ENCODE peak calls at places on chromosome 3, in four cellular contexts. P, Q, V and G are unnamed samples.

GRCh38 chr3:149575213-149575961 is 82.4 kb downstream of the WWTR1 start:
- DNase-seq in P (peak), Q (no peak), V (peak), G (peak)

GRCh38 chr3:112672716-112673506 is 32.0 kb upstream of the CCDC80 start:
- DNase-seq in V (no peak), Q (no peak), P (no peak), G (no peak)

GRCh38 chr3:49600781-49601180 is 46.5 kb downstream of the BSN start:
- DNase-seq in Q (no peak), P (no peak), V (no peak), G (peak)

GRCh38 chr3:74343391-74343790 is 271.1 kb downstream of the CNTN3 start:
- DNase-seq in Q (no peak), V (no peak), P (no peak), G (no peak)

GRCh38 chr3:13276438-13277129 is 143.5 kb downstream of the NUP210 start:
- DNase-seq in Q (no peak), P (no peak), V (peak), G (no peak)

GRCh38 chr3:79380581-79380980 is 387.2 kb downstream of the ROBO1 start:
- DNase-seq in Q (no peak), P (peak), V (no peak), G (peak)

GRCh38 chr3:123271466-123272159 is 69.9 kb downstream of the SEC22A start:
- DNase-seq in V (no peak), Q (no peak), P (no peak), G (no peak)

GRCh38 chr3:184361532-184361931 is at the start of the genes CLCN2 and POLR2H:
- DNase-seq in P (no peak), Q (peak), V (peak), G (peak)

GRCh38 chr3:160081958-160082533 is 93.4 kb downstream of the IL12A start:
- DNase-seq in P (no peak), V (no peak), Q (no peak), G (no peak)

GRCh38 chr3:69121950-69122349 is 445 bp downstream of the LMOD3 start:
- DNase-seq in Q (no peak), P (no peak), V (peak), G (no peak)

GRCh38 chr3:115085197-115085865 is 61.8 kb downstream of the ZBTB20 start:
- DNase-seq in Q (no peak), P (peak), V (no peak), G (no peak)

GRCh38 chr3:181793006-181793405 is 81.3 kb downstream of the SOX2 start:
- DNase-seq in V (no peak), Q (no peak), P (no peak), G (no peak)

GRCh38 chr3:184349563-184350470 is 11.6 kb downstream of the CLCN2 start:
- DNase-seq in P (no peak), Q (no peak), V (peak), G (no peak)

GRCh38 chr3:73192036-73192738 is 130.7 kb downstream of the EBLN2 start:
- DNase-seq in P (no peak), V (no peak), Q (no peak), G (peak)

GRCh38 chr3:58799271-58799670 is 132.7 kb upstream of the FAM3D start:
- DNase-seq in V (no peak), P (no peak), Q (no peak), G (no peak)

GRCh38 chr3:23875326-23875725 is 41.5 kb downstream of the NKIRAS1 start:
- DNase-seq in P (no peak), Q (no peak), V (no peak), G (no peak)

GRCh38 chr3:56677286-56677685 is 5.8 kb downstream of the TASOR start:
- DNase-seq in V (no peak), Q (no peak), P (no peak), G (no peak)

GRCh38 chr3:194711286-194711685 is 25.6 kb downstream of the FAM43A start:
- DNase-seq in Q (no peak), V (no peak), P (peak), G (no peak)

GRCh38 chr3:135352213-135352612 is 557.2 kb downstream of the EPHB1 start:
- DNase-seq in Q (no peak), V (no peak), P (no peak), G (no peak)

GRCh38 chr3:24963762-24964625 is 464.1 kb upstream of the RARB start:
- DNase-seq in V (no peak), P (peak), Q (no peak), G (peak)

GRCh38 chr3:107263269-107264021 is 113.8 kb upstream of the CCDC54 start:
- DNase-seq in V (no peak), P (peak), Q (no peak), G (no peak)

DNA sequence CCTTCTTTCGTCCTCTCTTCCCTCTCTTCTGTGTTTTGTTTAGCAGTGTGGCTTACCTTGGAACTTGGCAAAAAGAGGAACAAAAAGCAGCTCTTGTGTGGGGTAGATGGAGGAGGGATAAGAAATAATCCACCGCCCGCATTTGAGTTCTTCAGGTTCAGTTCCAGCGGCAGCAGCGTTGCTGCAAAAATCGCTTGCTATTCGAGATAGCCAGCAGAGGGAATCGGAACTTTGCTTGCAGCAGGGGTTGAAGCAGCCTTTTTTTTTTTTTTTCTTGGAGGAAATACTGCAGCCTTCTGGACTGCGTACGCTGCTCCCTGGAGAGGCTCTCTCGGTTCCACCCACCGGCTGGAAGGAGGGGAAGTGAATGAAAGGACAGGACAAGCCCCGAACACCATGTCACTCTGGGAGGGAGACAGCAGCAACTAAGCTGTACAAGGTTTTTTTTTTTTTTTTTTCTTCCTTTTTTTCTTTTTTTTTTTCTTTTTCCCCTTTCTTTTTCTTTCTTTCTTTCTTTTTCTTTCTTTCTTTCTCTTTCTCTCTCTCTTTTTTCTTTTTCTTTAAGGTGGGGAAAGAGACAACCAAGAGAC is at the start of gene RBMS3:
- DNase-seq in Q (no peak), V (peak), P (peak), G (peak)
- H3K4me3 ChIP-seq in Q (peak), V (peak), P (peak), G (peak)

DNA sequence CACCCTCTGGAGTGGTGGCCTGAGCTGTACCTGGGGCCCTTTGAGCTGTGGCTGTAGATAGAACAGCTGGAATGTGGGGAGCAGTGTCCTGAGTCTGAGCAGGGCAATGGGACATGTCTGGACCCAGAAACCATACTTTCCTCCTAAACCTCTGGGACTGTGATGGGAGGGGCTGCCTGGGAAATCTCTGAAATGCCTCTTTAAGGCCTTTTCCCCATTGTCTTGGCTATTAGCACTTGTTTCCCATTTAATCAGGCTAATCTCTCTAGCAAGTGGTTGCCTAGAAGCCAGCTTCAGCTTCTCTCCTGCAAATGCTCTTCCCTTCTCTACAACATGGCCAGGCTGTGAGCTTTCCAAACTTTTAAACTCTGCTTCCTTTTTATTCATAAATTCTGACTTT is 58.5 kb upstream of the SPATA16 start:
- DNase-seq in V (no peak), Q (no peak), P (no peak), G (no peak)
- TF ChIP-seq CTCF in V (no peak), Q (no peak), P (no peak), G (no peak)

DNA sequence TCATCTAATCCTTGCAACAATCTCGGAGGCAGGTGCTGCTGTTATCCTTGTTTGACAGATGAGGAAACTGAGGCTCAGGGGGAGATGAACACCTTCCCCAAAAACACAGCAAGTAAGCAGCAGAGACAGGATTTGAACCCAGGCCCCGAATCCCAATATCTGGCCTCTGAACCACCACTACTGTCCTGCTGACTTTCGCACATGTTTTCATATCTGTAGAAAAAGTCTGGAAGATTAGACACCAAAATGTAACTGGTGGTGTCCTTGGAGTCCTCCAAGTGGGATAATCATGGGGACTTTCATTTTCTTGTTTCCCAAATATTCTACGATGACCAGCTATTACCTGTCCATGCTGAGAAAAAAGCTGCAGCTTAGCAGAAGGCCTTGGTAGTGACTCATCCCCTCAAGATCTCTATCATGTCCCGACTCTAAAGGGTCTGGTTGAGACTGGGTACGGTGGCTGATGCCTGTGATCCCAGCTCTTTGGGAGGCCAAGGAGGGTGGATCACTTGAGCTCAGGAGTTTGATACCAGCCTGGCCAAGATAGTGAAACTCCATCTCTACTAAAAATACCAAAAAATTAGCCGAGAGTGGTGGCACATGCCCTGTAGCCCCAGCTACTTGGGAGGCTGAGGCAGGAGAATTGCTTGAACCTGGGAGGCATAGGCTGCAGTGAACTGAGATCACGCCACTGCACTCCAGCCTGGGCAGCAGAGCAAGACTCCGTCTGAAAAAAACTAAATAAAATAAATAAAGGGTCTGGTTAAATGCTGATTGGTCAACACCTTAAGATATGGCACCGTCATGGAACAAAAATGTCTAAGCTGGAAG is 8.6 kb downstream of the IRAK2 start:
- DNase-seq in Q (no peak), V (no peak), P (peak), G (peak)
- H3K4me3 ChIP-seq in Q (no peak), V (no peak), P (no peak), G (no peak)

GRCh38 chr3:38658886-38659285 is 9.4 kb upstream of the SCN5A start:
- DNase-seq in Q (no peak), V (no peak), P (no peak), G (no peak)

GRCh38 chr3:38657369-38657768 is 7.9 kb upstream of the SCN5A start:
- DNase-seq in Q (no peak), V (no peak), P (no peak), G (no peak)

DNA sequence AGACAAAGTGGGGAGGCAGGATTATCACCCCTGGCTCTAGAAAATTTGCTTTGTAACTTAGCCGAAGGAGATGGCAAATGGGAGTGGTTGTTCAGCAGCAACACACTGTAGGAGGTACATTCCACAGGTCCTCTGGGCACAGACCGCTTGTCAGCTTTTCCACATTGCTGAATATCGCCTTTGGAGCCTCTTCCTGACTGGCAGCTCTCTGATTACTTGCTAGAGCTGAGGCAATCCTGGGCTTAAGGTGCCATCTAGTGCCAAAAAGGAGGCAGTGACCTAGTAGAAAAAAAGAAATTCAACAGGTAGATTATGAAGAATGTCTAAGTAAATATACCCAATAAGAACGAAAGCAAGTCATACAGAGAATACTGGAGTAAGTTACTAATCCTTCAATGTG is 13.1 kb upstream of the SCN5A start:
- DNase-seq in V (no peak), Q (no peak), P (peak), G (peak)
- TF ChIP-seq CTCF in V (no peak), Q (no peak), P (peak), G (peak)

DNA sequence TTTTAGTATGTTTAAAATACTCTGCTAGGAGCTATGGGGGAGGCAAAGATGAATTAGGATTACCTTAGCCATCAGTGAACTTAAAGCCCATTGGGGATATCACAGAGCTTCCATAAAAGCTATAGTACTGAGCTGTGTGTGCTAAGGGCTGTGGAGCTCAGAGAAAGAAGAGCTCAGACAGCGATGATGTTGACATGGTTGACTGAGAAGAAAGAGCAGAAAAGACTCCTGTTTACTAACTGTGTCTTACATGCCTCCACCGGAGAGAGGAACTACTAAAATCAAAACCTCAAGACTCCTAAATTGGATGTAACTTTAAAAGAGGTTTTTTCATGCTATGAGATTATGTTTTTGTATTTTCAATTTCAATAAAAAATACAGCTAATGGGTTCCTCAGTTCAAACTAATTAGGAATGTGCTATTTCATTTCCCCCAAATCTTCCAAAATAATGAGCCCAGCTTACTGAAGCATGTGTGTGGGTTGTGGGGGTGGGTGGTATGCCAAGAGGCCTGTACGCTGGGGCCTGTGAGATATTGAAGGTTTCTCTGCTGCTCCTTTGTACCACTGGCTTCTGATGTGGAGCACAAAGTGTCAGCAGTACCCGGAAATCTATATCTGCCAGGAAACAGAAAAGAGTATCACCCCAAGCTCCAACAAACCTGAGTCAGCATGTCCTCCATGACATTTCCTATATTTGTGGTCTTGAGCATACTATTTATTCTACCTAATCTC is 22.7 kb downstream of the DGKG start:
- DNase-seq in Q (no peak), P (no peak), V (no peak), G (no peak)
- H3K4me3 ChIP-seq in Q (no peak), P (no peak), V (no peak), G (no peak)

GRCh38 chr3:125602752-125603649 is 7.7 kb upstream of the OSBPL11 start:
- DNase-seq in P (peak), Q (no peak), V (no peak), G (peak)
- TF ChIP-seq CTCF in P (peak), Q (no peak), V (no peak), G (no peak)

DNA sequence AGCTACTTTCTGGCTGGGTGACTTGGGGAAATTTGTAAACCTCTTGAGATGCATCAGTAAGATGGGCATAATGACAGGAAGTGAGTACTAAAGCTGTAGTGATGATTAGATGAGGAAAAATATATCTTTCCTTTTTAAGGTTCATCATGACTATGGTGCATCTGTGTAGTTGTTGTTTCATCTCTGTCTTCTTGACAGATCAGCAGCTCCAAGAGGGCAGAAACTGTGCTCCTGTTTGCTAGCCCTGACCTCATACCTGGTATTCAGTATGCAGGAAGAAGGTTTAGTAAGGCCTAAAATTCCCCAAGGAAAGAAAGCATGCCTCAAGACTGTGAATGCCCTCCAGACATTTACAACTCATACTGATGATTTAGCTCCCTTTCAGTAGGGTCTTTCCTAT is 82.5 kb upstream of the PSMD6 start:
- DNase-seq in P (peak), Q (no peak), V (no peak), G (peak)
- H3K4me3 ChIP-seq in P (no peak), Q (no peak), V (no peak), G (no peak)

GRCh38 chr3:192916455-192917257 is 1.0 kb downstream of the MB21D2 start:
- DNase-seq in P (peak), V (peak), Q (no peak), G (peak)

GRCh38 chr3:192917258-192917507 is 473 bp downstream of the MB21D2 start:
- DNase-seq in V (no peak), P (no peak), Q (peak), G (no peak)

GRCh38 chr3:192917508-192918274 is at the start of gene MB21D2:
- DNase-seq in V (peak), Q (peak), P (peak), G (peak)

GRCh38 chr3:192919895-192920294 is 2.2 kb upstream of the MB21D2 start:
- DNase-seq in V (no peak), Q (no peak), P (no peak), G (no peak)

GRCh38 chr3:192918275-192918588 is 576 bp upstream of the MB21D2 start:
- DNase-seq in P (no peak), V (no peak), Q (no peak), G (no peak)
- TF ChIP-seq CTCF in P (no peak), V (peak), Q (no peak), G (peak)